ENCODE peak calls at places on chromosomes 13 and 19, in nine cellular contexts. U, A, T, R, Z, M, J, Q and W are unnamed samples.
A peak's percentile ranks its signal among the peaks of the same experiment; 100 is the strongest.

GRCh38 chr19:11268783-11269267 is 6.5 kb upstream of the DOCK6 start:
- DNase-seq in M (no peak), J (no peak), R (no peak), U (no peak), Z (peak; percentile 89), T (peak; percentile 28), Q (peak; percentile 91), A (no peak), W (peak; percentile 71)

GRCh38 chr19:6802336-6803035 is 30.0 kb downstream of the VAV1 start:
- DNase-seq in A (no peak), R (no peak), Q (no peak), Z (no peak), U (peak; percentile 73), M (peak; percentile 45), J (peak; percentile 91), T (no peak), W (no peak)

GRCh38 chr19:49875177-49875576 is 2.0 kb downstream of the AKT1S1 start:
- DNase-seq in T (no peak), R (no peak), A (no peak), U (no peak), Z (no peak), Q (no peak), J (no peak), M (no peak), W (no peak)

GRCh38 chr19:18006895-18007604 is 920 bp upstream of the ARRDC2 start:
- DNase-seq in A (peak; percentile 48), R (peak; percentile 87), Q (peak; percentile 97), J (peak; percentile 61), U (peak; percentile 60), M (peak; percentile 54), T (peak; percentile 85), Z (peak; percentile 72), W (peak; percentile 54)

GRCh38 chr13:103002279-103002678 is 63.9 kb downstream of the SLC10A2 start:
- DNase-seq in Q (no peak), M (no peak), J (no peak), T (no peak), Z (no peak), U (no peak), R (peak; percentile 25), A (no peak), W (no peak)

GRCh38 chr13:98649861-98650260 is 73.0 kb upstream of the STK24 start:
- DNase-seq in M (no peak), J (no peak), T (no peak), A (no peak), Z (no peak), U (no peak), Q (peak; percentile 57), R (no peak), W (no peak)

GRCh38 chr19:37931941-37932655 is 25.1 kb downstream of the SIPA1L3 start:
- DNase-seq in A (no peak), R (peak; percentile 61), T (peak; percentile 14), Z (peak; percentile 68), J (peak; percentile 25), M (no peak), U (no peak), Q (peak; percentile 92), W (peak; percentile 17)

GRCh38 chr19:39195755-39196154 is 1.0 kb upstream of the NCCRP1 start:
- DNase-seq in U (no peak), R (no peak), A (no peak), J (no peak), M (no peak), Q (no peak), T (no peak), Z (no peak), W (no peak)

GRCh38 chr13:74979703-74980102 is 502.3 kb downstream of the TBC1D4 start:
- DNase-seq in U (no peak), A (no peak), M (no peak), Q (no peak), Z (no peak), R (no peak), T (no peak), J (no peak), W (no peak)

GRCh38 chr13:71540098-71540497 is 326.9 kb downstream of the DACH1 start:
- DNase-seq in R (no peak), T (no peak), J (no peak), U (no peak), Q (no peak), Z (no peak), A (no peak), M (no peak), W (no peak)

GRCh38 chr13:100039740-100040139 is 49.2 kb upstream of the PCCA start:
- DNase-seq in M (no peak), Z (peak; percentile 21), U (no peak), Q (no peak), T (no peak), J (no peak), R (peak; percentile 17), A (no peak), W (no peak)

GRCh38 chr19:54551293-54551692 is 22.3 kb upstream of the LILRA2 start:
- DNase-seq in R (no peak), U (peak; percentile 21), Z (no peak), A (no peak), T (no peak), M (no peak), Q (no peak), J (no peak), W (no peak)

GRCh38 chr19:19523177-19523576 is 5.5 kb upstream of the YJEFN3 start:
- DNase-seq in Z (no peak), A (no peak), M (no peak), J (no peak), T (no peak), R (no peak), Q (no peak), U (no peak), W (no peak)

GRCh38 chr13:23902975-23903905 is 5.9 kb upstream of the C1QTNF9B start:
- DNase-seq in J (no peak), U (no peak), A (no peak), Z (no peak), M (no peak), Q (no peak), T (no peak), R (peak; percentile 18), W (no peak)

GRCh38 chr19:12884926-12885748 is 1.9 kb downstream of the KLF1 start:
- DNase-seq in J (peak; percentile 47), R (peak; percentile 72), T (peak; percentile 48), Q (peak; percentile 94), A (peak; percentile 83), M (peak; percentile 75), U (peak; percentile 79), Z (peak; percentile 47), W (peak; percentile 21)

GRCh38 chr13:111121421-111121820 is 6.3 kb downstream of the ARHGEF7 start:
- DNase-seq in J (no peak), U (no peak), T (no peak), Q (no peak), A (no peak), Z (no peak), R (no peak), M (no peak), W (no peak)

GRCh38 chr13:102690883-102691282 is 4.0 kb downstream of the METTL21C start:
- DNase-seq in U (no peak), T (no peak), J (no peak), A (no peak), M (no peak), R (no peak), Z (no peak), Q (no peak), W (no peak)

GRCh38 chr19:41987141-41987860 is 6.7 kb downstream of the ATP1A3 start:
- DNase-seq in J (no peak), U (no peak), Z (no peak), A (no peak), Q (no peak), R (no peak), M (no peak), T (no peak), W (no peak)

GRCh38 chr19:40191836-40192646 is 815 bp downstream of the MAP3K10 start:
- DNase-seq in T (peak; percentile 37), U (no peak), R (peak; percentile 61), M (no peak), A (no peak), Z (peak; percentile 21), Q (no peak), J (no peak), W (no peak)

GRCh38 chr13:76948139-76948538 is at the start of gene ACOD1:
- DNase-seq in Z (no peak), R (no peak), T (no peak), A (no peak), J (no peak), U (no peak), Q (no peak), M (no peak), W (no peak)

GRCh38 chr19:53076984-53077383 is 26.2 kb downstream of the ZNF160 start:
- DNase-seq in Q (no peak), Z (peak; percentile 74), J (peak; percentile 56), U (no peak), M (no peak), A (no peak), T (peak; percentile 66), R (peak; percentile 81), W (peak; percentile 23)

GRCh38 chr13:79662882-79663281 is 181.9 kb downstream of the NDFIP2 start:
- DNase-seq in Q (no peak), R (peak; percentile 61), M (no peak), T (no peak), J (no peak), A (no peak), U (no peak), Z (no peak), W (no peak)

GRCh38 chr19:55362990-55363716 is at the start of gene GARIN5B:
- DNase-seq in A (no peak), J (no peak), Q (no peak), R (no peak), Z (no peak), U (no peak), M (no peak), T (no peak), W (no peak)

GRCh38 chr19:4350726-4351125 is 7.4 kb downstream of the MPND start:
- DNase-seq in T (no peak), A (no peak), Z (no peak), M (no peak), R (no peak), Q (no peak), J (no peak), U (no peak), W (no peak)

GRCh38 chr13:60617863-60618733 is 221.1 kb downstream of the TDRD3 start:
- DNase-seq in A (no peak), Q (no peak), M (no peak), Z (peak; percentile 36), U (no peak), J (no peak), T (no peak), R (peak; percentile 14), W (peak; percentile 47)

GRCh38 chr19:54521022-54521859 is 18.6 kb downstream of the LAIR2 start:
- DNase-seq in M (no peak), A (no peak), Z (no peak), T (no peak), J (no peak), R (no peak), U (no peak), Q (no peak), W (no peak)

GRCh38 chr13:76473552-76474134 is 412.6 kb downstream of the KCTD12 start:
- DNase-seq in R (peak; percentile 89), T (peak; percentile 79), Q (peak; percentile 88), U (peak; percentile 42), Z (peak; percentile 85), M (peak; percentile 24), A (peak; percentile 82), J (peak; percentile 78), W (peak; percentile 64)

GRCh38 chr19:6286676-6287075 is 6.9 kb upstream of the MLLT1 start:
- DNase-seq in R (no peak), A (no peak), Q (no peak), T (no peak), M (no peak), Z (no peak), U (no peak), J (no peak), W (no peak)

GRCh38 chr13:112943309-112944125 is 25.5 kb upstream of the MCF2L start:
- DNase-seq in Q (peak; percentile 89), Z (peak; percentile 17), M (no peak), A (peak; percentile 20), J (no peak), U (no peak), T (peak; percentile 65), R (peak; percentile 80), W (no peak)

GRCh38 chr19:50835103-50835784 is 1.9 kb upstream of the KLK15 start:
- DNase-seq in A (no peak), R (peak; percentile 27), J (no peak), Z (peak; percentile 16), M (no peak), U (no peak), Q (no peak), T (no peak), W (no peak)